ENCODE peak calls at places on chromosome 5, in four cellular contexts. Y is AG04449, V is BJ, P is K562. B is an unnamed sample.

GRCh38 chr5:98339141-98339848 is 434.2 kb upstream of the RGMB start:
- DNase-seq in Y (no peak), P (no peak), V (no peak), B (no peak)

GRCh38 chr5:93785475-93785874 is 44.1 kb upstream of the POU5F2 start:
- DNase-seq in V (no peak), P (no peak), Y (no peak), B (no peak)

GRCh38 chr5:65831276-65831675 is 95.1 kb upstream of the ERBIN start:
- DNase-seq in V (no peak), Y (no peak), P (no peak), B (no peak)

GRCh38 chr5:126460459-126460858 is 37.2 kb downstream of the GRAMD2B start:
- DNase-seq in P (no peak), Y (no peak), V (no peak), B (no peak)

GRCh38 chr5:57082441-57083067 is 91.3 kb upstream of the GPBP1 start:
- DNase-seq in V (no peak), P (no peak), Y (no peak), B (no peak)

GRCh38 chr5:68266457-68266856 is 50.9 kb downstream of the PIK3R1 start:
- DNase-seq in Y (no peak), V (no peak), P (no peak), B (no peak)

GRCh38 chr5:75049581-75050274 is 2.6 kb downstream of the GCNT4 start:
- DNase-seq in Y (no peak), P (peak), V (no peak), B (peak)

GRCh38 chr5:94849821-94850736 is 231.6 kb downstream of the SLF1 start:
- DNase-seq in V (peak), Y (peak), P (peak), B (no peak)

GRCh38 chr5:1876708-1877433 is 5.9 kb downstream of the IRX4 start:
- DNase-seq in Y (no peak), V (no peak), P (no peak), B (no peak)

GRCh38 chr5:56279979-56280378 is 46.8 kb upstream of the ANKRD55 start:
- DNase-seq in V (peak), P (no peak), Y (peak), B (no peak)

GRCh38 chr5:116396700-116397099 is 177.9 kb downstream of the SEMA6A start:
- DNase-seq in Y (no peak), P (no peak), V (no peak), B (no peak)

GRCh38 chr5:133934822-133935793 is 33.3 kb downstream of the C5orf15 start:
- DNase-seq in V (no peak), Y (no peak), P (no peak), B (no peak)

GRCh38 chr5:135456238-135457099 is 4.3 kb upstream of the TIFAB start:
- DNase-seq in P (peak), V (peak), Y (no peak), B (no peak)

GRCh38 chr5:169847519-169847918 is 132.8 kb downstream of the INSYN2B start:
- DNase-seq in P (no peak), Y (no peak), V (no peak), B (no peak)

GRCh38 chr5:172985596-172985995 is 2.0 kb downstream of the ATP6V0E1 start:
- DNase-seq in V (no peak), Y (no peak), P (no peak), B (no peak)

GRCh38 chr5:146291421-146292074 is 47.1 kb upstream of the POU4F3 start:
- DNase-seq in V (no peak), Y (no peak), P (peak), B (peak)

GRCh38 chr5:98942849-98943248 is 14.0 kb upstream of the CHD1 start:
- DNase-seq in Y (no peak), P (no peak), V (no peak), B (no peak)

GRCh38 chr5:95768731-95769130 is 37.6 kb downstream of the RHOBTB3 start:
- DNase-seq in Y (no peak), V (no peak), P (no peak), B (no peak)

GRCh38 chr5:76256116-76256889 is 146.8 kb upstream of the IQGAP2 start:
- DNase-seq in Y (peak), V (no peak), P (peak), B (peak)

GRCh38 chr5:1910081-1910760 is 27.5 kb upstream of the IRX4 start:
- DNase-seq in Y (no peak), V (no peak), P (no peak), B (no peak)

GRCh38 chr5:136004436-136004835 is 24.4 kb upstream of the TGFBI start:
- DNase-seq in V (peak), P (no peak), Y (no peak), B (no peak)

GRCh38 chr5:120767171-120767820 is 303.2 kb downstream of the PRR16 start:
- DNase-seq in P (no peak), Y (no peak), V (peak), B (no peak)

GRCh38 chr5:151051066-151051930 is 29.5 kb downstream of the TNIP1 start:
- DNase-seq in V (no peak), Y (no peak), P (peak), B (peak)

GRCh38 chr5:39566891-39567290 is 142.1 kb upstream of the DAB2 start:
- DNase-seq in V (no peak), P (no peak), Y (no peak), B (no peak)

GRCh38 chr5:32443541-32444190 is 874 bp downstream of the ZFR start:
- DNase-seq in V (no peak), Y (no peak), P (peak), B (peak)

GRCh38 chr5:172410160-172410559 is 44.2 kb downstream of the SH3PXD2B start:
- DNase-seq in V (no peak), Y (no peak), P (no peak), B (no peak)

GRCh38 chr5:159504857-159505304 is 174.6 kb upstream of the IL12B start:
- DNase-seq in Y (no peak), P (no peak), V (peak), B (no peak)

GRCh38 chr5:22892441-22892840 is 39.3 kb upstream of the CDH12 start:
- DNase-seq in Y (no peak), V (no peak), P (no peak), B (no peak)

GRCh38 chr5:60395712-60396329 is 304.1 kb downstream of the DEPDC1B start:
- DNase-seq in V (no peak), P (peak), Y (no peak), B (no peak)
- TF ChIP-seq CTCF in V (no peak), P (no peak), Y (no peak), B (no peak)

DNA sequence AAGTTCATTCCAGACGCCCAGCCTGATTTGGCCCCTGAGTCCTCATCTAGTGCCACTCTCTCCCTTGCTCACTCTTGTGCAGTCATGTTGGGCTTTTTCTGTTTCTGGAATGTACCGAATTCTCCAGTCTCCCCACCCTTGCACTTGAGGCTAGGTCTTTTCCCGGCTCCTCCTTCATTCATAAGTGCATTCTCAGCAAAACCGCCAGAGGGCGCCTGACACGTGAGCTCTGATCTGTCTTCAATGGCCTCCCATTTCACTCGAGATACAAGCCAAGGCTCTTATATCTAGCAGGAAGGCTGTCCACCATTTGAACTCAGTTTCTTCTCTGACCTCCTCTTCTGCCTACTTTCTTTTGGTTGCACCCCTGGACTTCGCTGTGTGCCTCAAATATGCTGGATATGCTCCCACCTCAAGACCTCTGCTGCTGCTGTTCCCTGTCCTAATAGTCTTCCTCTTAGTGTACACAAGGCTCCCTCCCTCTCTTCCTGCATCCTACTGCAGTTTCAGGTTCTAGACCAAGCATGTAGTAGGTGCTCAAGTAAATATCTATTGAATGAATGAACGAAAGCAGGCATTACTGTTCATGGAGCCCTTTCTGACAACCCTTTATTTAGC is 568.1 kb upstream of the WWC1 start:
- DNase-seq in Y (no peak), V (no peak), P (peak), B (peak)
- TF ChIP-seq CTCF in Y (peak), V (peak), P (peak), B (peak)

GRCh38 chr5:142149363-142149762 is 40.8 kb downstream of the NDFIP1 start:
- DNase-seq in V (no peak), Y (no peak), P (no peak), B (no peak)
- TF ChIP-seq CTCF in V (no peak), Y (no peak), P (no peak), B (no peak)

DNA sequence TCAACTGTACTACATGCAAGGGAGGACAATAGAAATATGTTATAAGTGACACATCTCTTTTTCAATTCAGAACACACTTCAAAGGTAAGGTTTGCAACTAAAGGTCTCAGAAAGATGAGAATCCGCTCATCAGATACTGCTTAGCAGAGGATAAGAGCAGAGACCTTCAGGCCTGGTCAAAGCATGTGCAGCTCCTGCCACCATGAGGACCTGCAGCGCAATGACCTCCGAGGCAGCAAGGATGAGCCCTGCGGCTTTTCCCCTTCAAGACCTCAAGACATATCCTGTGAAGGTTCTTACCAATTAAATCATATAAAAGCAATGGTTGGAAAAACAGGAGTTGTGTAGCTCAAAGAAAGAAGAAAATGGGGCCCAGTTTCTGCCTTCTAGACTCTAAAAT is 135.8 kb downstream of the TRIM36 start:
- DNase-seq in Y (no peak), P (no peak), V (no peak), B (no peak)
- TF ChIP-seq CTCF in Y (no peak), P (peak), V (peak), B (peak)

GRCh38 chr5:139733698-139734491 is 61.7 kb upstream of the PSD2 start:
- DNase-seq in V (no peak), P (no peak), Y (no peak), B (peak)

GRCh38 chr5:139732019-139732418 is 63.6 kb upstream of the PSD2 start:
- DNase-seq in Y (no peak), P (no peak), V (no peak), B (no peak)

GRCh38 chr5:139734517-139734916 is 61.1 kb upstream of the PSD2 start:
- DNase-seq in P (no peak), Y (no peak), V (no peak), B (peak)

GRCh38 chr5:139733289-139733688 is 62.3 kb upstream of the PSD2 start:
- DNase-seq in P (no peak), Y (no peak), V (no peak), B (no peak)

GRCh38 chr5:139731281-139731680 is 64.3 kb upstream of the PSD2 start:
- DNase-seq in V (no peak), Y (no peak), P (no peak), B (no peak)
- TF ChIP-seq CTCF in V (no peak), Y (no peak), P (no peak), B (no peak)

GRCh38 chr5:82799346-82800077 is 277.7 kb downstream of the TMEM167A start:
- DNase-seq in Y (no peak), P (no peak), V (no peak), B (no peak)
- TF ChIP-seq CTCF in Y (no peak), P (no peak), V (no peak), B (peak)

DNA sequence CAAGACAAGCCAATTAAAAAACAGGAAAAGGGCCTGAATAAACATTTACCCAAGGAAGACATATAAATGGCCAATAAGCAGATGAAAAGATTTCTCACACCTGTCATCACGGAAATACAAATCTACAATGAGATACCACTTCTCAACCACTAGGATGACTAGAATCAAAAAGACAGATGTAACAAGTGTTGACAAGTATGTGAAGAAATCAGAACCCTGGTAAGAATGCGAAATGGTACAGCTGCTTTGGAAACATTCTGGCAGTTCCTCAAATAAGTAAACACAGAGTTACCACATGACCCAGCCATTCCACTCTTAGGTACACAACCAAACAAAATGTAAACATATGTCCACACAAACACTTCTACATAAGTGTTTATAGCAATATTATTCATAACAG is 32.5 kb downstream of the LEAP2 start:
- DNase-seq in P (no peak), Y (no peak), V (no peak), B (no peak)
- TF ChIP-seq CTCF in P (no peak), Y (no peak), V (no peak), B (peak)

GRCh38 chr5:113204525-113205161 is 228.0 kb downstream of the DCP2 start:
- DNase-seq in Y (no peak), V (no peak), P (no peak), B (no peak)

GRCh38 chr5:113202904-113203716 is 226.5 kb downstream of the DCP2 start:
- DNase-seq in Y (no peak), V (no peak), P (peak), B (peak)

GRCh38 chr5:113205323-113205722 is 228.7 kb downstream of the DCP2 start:
- DNase-seq in Y (no peak), P (no peak), V (no peak), B (no peak)

GRCh38 chr5:113201715-113202114 is 225.1 kb downstream of the DCP2 start:
- DNase-seq in P (no peak), V (no peak), Y (no peak), B (no peak)

DNA sequence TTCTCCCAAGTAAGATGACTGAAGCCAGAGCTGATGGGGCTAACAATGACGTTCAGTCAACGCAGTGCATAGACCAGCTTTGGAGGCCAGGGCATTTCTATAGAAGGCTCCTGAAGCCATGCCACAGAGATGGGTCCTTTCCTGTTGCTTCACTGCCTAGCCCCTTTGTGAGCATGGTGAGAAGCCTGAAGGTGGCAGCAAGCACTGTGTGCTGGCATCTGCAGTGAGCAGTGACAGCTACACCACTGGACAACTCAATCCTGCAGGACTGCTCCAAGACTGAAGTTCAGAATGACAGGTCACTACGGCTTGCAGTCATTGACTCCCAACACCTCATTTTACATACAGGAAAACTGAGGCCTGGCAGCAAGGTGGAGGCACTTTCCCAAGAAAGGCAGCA is 229.0 kb downstream of the TSSK1B start:
- DNase-seq in V (no peak), Y (no peak), P (no peak), B (no peak)
- TF ChIP-seq CTCF in V (no peak), Y (no peak), P (no peak), B (no peak)

GRCh38 chr5:179768326-179769085 is 25.3 kb upstream of the LTC4S start:
- DNase-seq in P (peak), V (no peak), Y (no peak), B (no peak)
- TF ChIP-seq CTCF in P (peak), V (no peak), Y (no peak), B (no peak)

DNA sequence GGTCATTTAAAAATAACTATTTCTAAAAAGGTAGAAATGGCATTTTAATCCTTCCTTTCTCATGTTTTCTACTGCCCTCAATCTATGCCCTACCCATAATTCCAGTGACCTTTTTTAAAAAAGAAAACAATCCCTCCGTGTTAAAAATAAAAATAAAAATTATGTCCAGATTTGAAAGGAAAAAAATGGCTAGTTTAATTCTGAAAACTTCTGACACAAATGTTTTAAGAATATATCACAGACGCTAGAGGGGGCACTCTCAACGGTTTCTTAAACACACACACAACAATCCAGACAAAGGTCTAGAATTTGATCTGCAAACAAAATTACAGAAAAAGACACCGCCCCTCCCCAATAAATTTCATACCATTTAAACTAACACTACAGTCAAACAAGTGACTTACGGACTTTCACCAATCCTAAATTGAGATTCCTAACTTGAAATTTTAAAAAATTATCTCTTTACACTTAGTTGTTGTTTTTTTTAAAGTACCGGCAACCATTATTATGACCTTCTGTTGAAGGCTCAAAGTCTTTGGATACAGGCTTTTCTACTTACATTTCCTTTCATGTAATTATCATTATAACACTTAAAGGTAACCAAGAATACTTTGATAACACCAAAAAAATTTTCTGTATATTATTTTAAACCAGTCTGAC is 38.2 kb downstream of the CLINT1 start:
- DNase-seq in V (no peak), P (peak), Y (no peak), B (peak)
- TF ChIP-seq CTCF in V (peak), P (peak), Y (peak), B (peak)